ENCODE peak calls at places on chromosomes 12 and 14, in seven cellular contexts. K, I, P, J, T, N and S are unnamed samples.

GRCh38 chr12:1443421-1444141 is 150.8 kb downstream of the FBXL14 start:
- DNase-seq in K (no peak), I (no peak), P (no peak), J (peak; percentile 96), T (no peak), N (no peak), S (no peak)

GRCh38 chr12:128974881-128975280 is 121.6 kb downstream of the GLT1D1 start:
- DNase-seq in K (no peak), I (no peak), P (no peak), J (no peak), T (no peak), N (no peak), S (no peak)

GRCh38 chr12:105099355-105099754 is 8.2 kb upstream of the WASHC4 start:
- DNase-seq in K (no peak), I (no peak), P (no peak), J (no peak), T (no peak), N (no peak), S (no peak)

GRCh38 chr12:66428261-66428660 is 126.0 kb downstream of the HELB start:
- DNase-seq in K (no peak), I (no peak), P (no peak), J (no peak), T (no peak), N (no peak), S (no peak)

GRCh38 chr12:13368431-13368830 is 171.9 kb downstream of the EMP1 start:
- DNase-seq in K (no peak), I (no peak), P (no peak), J (no peak), T (no peak), N (no peak), S (no peak)

GRCh38 chr14:81449114-81449513 is 49.0 kb upstream of the STON2 start:
- DNase-seq in K (peak; percentile 38), I (no peak), P (no peak), J (no peak), T (peak; percentile 74), N (peak; percentile 29), S (peak; percentile 72)

GRCh38 chr12:3988519-3989217 is 115.5 kb upstream of the PARP11 start:
- DNase-seq in K (no peak), I (no peak), P (no peak), J (no peak), T (no peak), N (no peak), S (no peak)

GRCh38 chr14:77607741-77608302 is 8.6 kb downstream of the SPTLC2 start:
- DNase-seq in K (peak; percentile 12), I (no peak), P (no peak), J (no peak), T (no peak), N (no peak), S (no peak)

GRCh38 chr12:68446896-68447806 is 115.0 kb upstream of the MDM1 start:
- DNase-seq in K (no peak), I (no peak), P (no peak), J (no peak), T (no peak), N (no peak), S (no peak)

GRCh38 chr14:98580131-98580678 is 691.8 kb downstream of the BCL11B start:
- DNase-seq in K (no peak), I (no peak), P (no peak), J (no peak), T (no peak), N (no peak), S (no peak)

GRCh38 chr14:30737916-30738315 is 115.8 kb downstream of the SCFD1 start:
- DNase-seq in K (no peak), I (no peak), P (no peak), J (no peak), T (no peak), N (no peak), S (no peak)

GRCh38 chr12:89723276-89723675 is 14.6 kb upstream of the ATP2B1 start:
- DNase-seq in K (no peak), I (no peak), P (no peak), J (no peak), T (no peak), N (no peak), S (no peak)

GRCh38 chr14:68463705-68464104 is 329.2 kb downstream of the ZFP36L1 start:
- DNase-seq in K (no peak), I (peak; percentile 67), P (no peak), J (no peak), T (no peak), N (no peak), S (no peak)

GRCh38 chr12:94074216-94074969 is 74.0 kb upstream of the PLXNC1 start:
- DNase-seq in K (peak; percentile 75), I (no peak), P (no peak), J (no peak), T (no peak), N (peak; percentile 32), S (peak; percentile 74)

GRCh38 chr12:110279976-110280783 is 867 bp upstream of the ATP2A2 start:
- DNase-seq in K (peak; percentile 54), I (peak; percentile 76), P (no peak), J (peak; percentile 33), T (peak; percentile 71), N (peak; percentile 38), S (no peak)

GRCh38 chr12:110278137-110278536 is 2.9 kb upstream of the ATP2A2 start:
- DNase-seq in K (no peak), I (no peak), P (no peak), J (no peak), T (no peak), N (no peak), S (no peak)

GRCh38 chr12:110277705-110278104 is 3.3 kb upstream of the ATP2A2 start:
- DNase-seq in K (no peak), I (no peak), P (no peak), J (no peak), T (no peak), N (no peak), S (no peak)

GRCh38 chr12:110280784-110281548 is at the start of gene ATP2A2:
- DNase-seq in K (peak; percentile 92), I (peak; percentile 90), P (peak; percentile 86), J (peak; percentile 85), T (peak; percentile 89), N (peak; percentile 71), S (peak; percentile 79)

GRCh38 chr12:110279561-110279960 is 1.5 kb upstream of the ATP2A2 start:
- DNase-seq in K (no peak), I (no peak), P (no peak), J (no peak), T (no peak), N (no peak), S (no peak)
- TF ChIP-seq POLR2A in K (no peak), I (no peak), P (no peak), J (no peak), T (no peak), N (no peak), S (no peak)

GRCh38 chr14:95690815-95691214 is 4.6 kb downstream of the TCL1B start:
- DNase-seq in K (no peak), I (no peak), P (no peak), J (no peak), T (no peak), N (no peak), S (no peak)

GRCh38 chr14:95683793-95684192 is 2.4 kb upstream of the TCL1B start:
- DNase-seq in K (no peak), I (peak; percentile 34), P (no peak), J (no peak), T (no peak), N (no peak), S (no peak)

GRCh38 chr14:95689441-95689840 is 3.2 kb downstream of the TCL1B start:
- DNase-seq in K (no peak), I (no peak), P (no peak), J (no peak), T (no peak), N (no peak), S (no peak)

GRCh38 chr14:95685978-95686922 is at the start of gene TCL1B:
- DNase-seq in K (no peak), I (no peak), P (no peak), J (no peak), T (no peak), N (no peak), S (no peak)

GRCh38 chr14:95686935-95687334 is 709 bp downstream of the TCL1B start:
- DNase-seq in K (no peak), I (no peak), P (no peak), J (no peak), T (no peak), N (no peak), S (no peak)
- H3K27ac ChIP-seq in K (no peak overlapping the region), I (no peak overlapping the region), P (no peak overlapping the region), J (no peak overlapping the region), T (no peak overlapping the region), N (no peak overlapping the region), S (no peak overlapping the region)

GRCh38 chr12:103962493-103962892 is 3.2 kb upstream of the TDG start:
- DNase-seq in K (no peak), I (no peak), P (no peak), J (no peak), T (no peak), N (no peak), S (no peak)

GRCh38 chr12:103966736-103967135 is 1.1 kb downstream of the TDG start:
- DNase-seq in K (no peak), I (no peak), P (no peak), J (no peak), T (no peak), N (no peak), S (no peak)

GRCh38 chr12:103965255-103965589 is 450 bp upstream of the TDG start:
- DNase-seq in K (no peak), I (no peak), P (no peak), J (no peak), T (no peak), N (no peak), S (no peak)

GRCh38 chr12:103964805-103965204 is 867 bp upstream of the TDG start:
- DNase-seq in K (no peak), I (no peak), P (no peak), J (no peak), T (no peak), N (no peak), S (no peak)

GRCh38 chr12:103965590-103966407 is at the start of gene TDG:
- DNase-seq in K (peak; percentile 99), I (peak; percentile 100), P (peak; percentile 98), J (peak; percentile 99), T (peak; percentile 99), N (peak; percentile 98), S (peak; percentile 99)
- TF ChIP-seq POLR2A in K (peak; percentile 4), I (peak; percentile 71), P (peak; percentile 85), J (peak; percentile 89), T (peak; percentile 81), N (peak; percentile 77), S (peak; percentile 86)

GRCh38 chr14:72924332-72924731 is 1.9 kb upstream of the DCAF4 start:
- DNase-seq in K (peak; percentile 49), I (peak; percentile 35), P (peak; percentile 93), J (no peak), T (no peak), N (no peak), S (no peak)

GRCh38 chr14:72925171-72925759 is 999 bp upstream of the DCAF4 start:
- DNase-seq in K (no peak), I (no peak), P (no peak), J (no peak), T (no peak), N (no peak), S (no peak)

GRCh38 chr14:72925815-72926291 is 411 bp upstream of the DCAF4 start:
- DNase-seq in K (no peak), I (no peak), P (no peak), J (no peak), T (no peak), N (no peak), S (no peak)

GRCh38 chr14:72928872-72929271 is 2.6 kb downstream of the DCAF4 start:
- DNase-seq in K (no peak), I (no peak), P (no peak), J (no peak), T (no peak), N (no peak), S (no peak)

GRCh38 chr14:72926292-72927028 is at the start of gene DCAF4:
- DNase-seq in K (peak; percentile 96), I (peak; percentile 99), P (peak; percentile 93), J (peak; percentile 98), T (peak; percentile 97), N (peak; percentile 91), S (peak; percentile 98)
- H3K27ac ChIP-seq in K (peak within 1 kb of the TSS; percentile 44), I (peak within 1 kb of the TSS; percentile 71), P (peak within 1 kb of the TSS; percentile 65), J (peak within 1 kb of the TSS; percentile 66), T (peak within 1 kb of the TSS; percentile 87), N (peak within 1 kb of the TSS; percentile 82), S (peak within 1 kb of the TSS; percentile 85)